ENCODE peak calls at places on chromosome 18, in five cellular contexts. One of them, this sample, is unnamed.

GRCh38 chr18:46352520-46353250 is 248.5 kb downstream of the HAUS1 start:
- DNase-seq in EL: no peak
- DNase-seq in NCI-H1092: no peak
- DNase-seq in dermis microvascular lymphatic vessel endothelial cell: no peak
- DNase-seq in H54: no peak
- DNase-seq in this sample: no peak

GRCh38 chr18:13629841-13630747 is 96.3 kb downstream of the FAM210A start:
- DNase-seq in EL: peak
- DNase-seq in NCI-H1092: peak
- DNase-seq in dermis microvascular lymphatic vessel endothelial cell: peak
- DNase-seq in H54: peak
- DNase-seq in this sample: peak

GRCh38 chr18:10965104-10965503 is 184.3 kb downstream of the PIEZO2 start:
- DNase-seq in EL: no peak
- DNase-seq in NCI-H1092: no peak
- DNase-seq in dermis microvascular lymphatic vessel endothelial cell: no peak
- DNase-seq in H54: no peak
- DNase-seq in this sample: no peak

GRCh38 chr18:68284236-68284635 is 430.7 kb downstream of the TMX3 start:
- DNase-seq in EL: no peak
- DNase-seq in NCI-H1092: no peak
- DNase-seq in dermis microvascular lymphatic vessel endothelial cell: no peak
- DNase-seq in H54: no peak
- DNase-seq in this sample: no peak

GRCh38 chr18:1779587-1779986 is 791.7 kb downstream of the METTL4 start:
- DNase-seq in EL: no peak
- DNase-seq in NCI-H1092: no peak
- DNase-seq in dermis microvascular lymphatic vessel endothelial cell: no peak
- DNase-seq in H54: no peak
- DNase-seq in this sample: no peak

GRCh38 chr18:50194623-50195532 is at the start of gene MYO5B:
- DNase-seq in EL: no peak
- DNase-seq in NCI-H1092: peak
- DNase-seq in dermis microvascular lymphatic vessel endothelial cell: no peak
- DNase-seq in H54: no peak
- DNase-seq in this sample: no peak

GRCh38 chr18:63869374-63869773 is 18.1 kb upstream of the SERPINB2 start:
- DNase-seq in EL: peak
- DNase-seq in NCI-H1092: no peak
- DNase-seq in dermis microvascular lymphatic vessel endothelial cell: no peak
- DNase-seq in H54: peak
- DNase-seq in this sample: no peak

GRCh38 chr18:52992041-52992440 is 652.0 kb downstream of the DCC start:
- DNase-seq in EL: no peak
- DNase-seq in NCI-H1092: peak
- DNase-seq in dermis microvascular lymphatic vessel endothelial cell: no peak
- DNase-seq in H54: no peak
- DNase-seq in this sample: no peak

GRCh38 chr18:62797329-62797728 is 82.0 kb downstream of the PHLPP1 start:
- DNase-seq in EL: no peak
- DNase-seq in NCI-H1092: no peak
- DNase-seq in dermis microvascular lymphatic vessel endothelial cell: no peak
- DNase-seq in H54: no peak
- DNase-seq in this sample: no peak

GRCh38 chr18:35949903-35950627 is 22.4 kb upstream of the RMP24 start:
- DNase-seq in EL: peak
- DNase-seq in NCI-H1092: peak
- DNase-seq in dermis microvascular lymphatic vessel endothelial cell: peak
- DNase-seq in H54: peak
- DNase-seq in this sample: peak

GRCh38 chr18:29181151-29181901 is 1004.4 kb upstream of the CDH2 start:
- DNase-seq in EL: peak
- DNase-seq in NCI-H1092: no peak
- DNase-seq in dermis microvascular lymphatic vessel endothelial cell: no peak
- DNase-seq in H54: no peak
- DNase-seq in this sample: peak